ENCODE peak calls at places on chromosomes 4 and X, in seven cellular contexts. One of them, this sample, is unnamed.

GRCh38 chr4:25312496-25313193 is at the start of gene ZCCHC4:
- DNase-seq in H9: peak
- DNase-seq in lower leg skin: peak
- DNase-seq in astrocyte of the cerebellum: peak
- DNase-seq in mucosa of descending colon: peak
- DNase-seq in body of pancreas: peak
- DNase-seq in tibial nerve: peak
- DNase-seq in this sample: peak

GRCh38 chr4:57291911-57292310 is 181.7 kb upstream of the IGFBP7 start:
- DNase-seq in H9: no peak
- DNase-seq in lower leg skin: no peak
- DNase-seq in astrocyte of the cerebellum: peak
- DNase-seq in mucosa of descending colon: no peak
- DNase-seq in body of pancreas: no peak
- DNase-seq in tibial nerve: no peak
- DNase-seq in this sample: no peak

GRCh38 chr4:2063557-2064275 is 4.6 kb downstream of the NAT8L start:
- DNase-seq in H9: no peak
- DNase-seq in lower leg skin: no peak
- DNase-seq in astrocyte of the cerebellum: no peak
- DNase-seq in mucosa of descending colon: peak
- DNase-seq in body of pancreas: no peak
- DNase-seq in tibial nerve: no peak
- DNase-seq in this sample: no peak

GRCh38 chr4:153748378-153748777 is 11.4 kb downstream of the RNF175 start:
- DNase-seq in H9: no peak
- DNase-seq in lower leg skin: peak
- DNase-seq in astrocyte of the cerebellum: peak
- DNase-seq in mucosa of descending colon: no peak
- DNase-seq in body of pancreas: peak
- DNase-seq in tibial nerve: no peak
- DNase-seq in this sample: no peak

GRCh38 chrX:101740642-101741041 is 81.0 kb upstream of the ARMCX2 start:
- DNase-seq in H9: no peak
- DNase-seq in lower leg skin: no peak
- DNase-seq in astrocyte of the cerebellum: no peak
- DNase-seq in mucosa of descending colon: no peak
- DNase-seq in body of pancreas: no peak
- DNase-seq in tibial nerve: no peak
- DNase-seq in this sample: no peak

GRCh38 chrX:141969706-141970105 is 66.0 kb downstream of the MAGEC1 start:
- DNase-seq in H9: no peak
- DNase-seq in lower leg skin: no peak
- DNase-seq in astrocyte of the cerebellum: no peak
- DNase-seq in mucosa of descending colon: no peak
- DNase-seq in body of pancreas: no peak
- DNase-seq in tibial nerve: no peak
- DNase-seq in this sample: no peak

GRCh38 chr4:38368612-38369011 is 295.4 kb upstream of the KLF3 start:
- DNase-seq in H9: no peak
- DNase-seq in lower leg skin: no peak
- DNase-seq in astrocyte of the cerebellum: peak
- DNase-seq in mucosa of descending colon: no peak
- DNase-seq in body of pancreas: no peak
- DNase-seq in tibial nerve: no peak
- DNase-seq in this sample: no peak

GRCh38 chrX:122856205-122856604 is 327.9 kb upstream of the GRIA3 start:
- DNase-seq in H9: no peak
- DNase-seq in lower leg skin: no peak
- DNase-seq in astrocyte of the cerebellum: no peak
- DNase-seq in mucosa of descending colon: no peak
- DNase-seq in body of pancreas: no peak
- DNase-seq in tibial nerve: no peak
- DNase-seq in this sample: no peak

GRCh38 chr4:17063870-17064269 is 165.4 kb upstream of the LDB2 start:
- DNase-seq in H9: no peak
- DNase-seq in lower leg skin: no peak
- DNase-seq in astrocyte of the cerebellum: no peak
- DNase-seq in mucosa of descending colon: no peak
- DNase-seq in body of pancreas: no peak
- DNase-seq in tibial nerve: no peak
- DNase-seq in this sample: no peak

GRCh38 chr4:142671516-142671915 is 174.6 kb downstream of the INPP4B start:
- DNase-seq in H9: no peak
- DNase-seq in lower leg skin: no peak
- DNase-seq in astrocyte of the cerebellum: no peak
- DNase-seq in mucosa of descending colon: no peak
- DNase-seq in body of pancreas: no peak
- DNase-seq in tibial nerve: no peak
- DNase-seq in this sample: no peak

GRCh38 chr4:6614701-6615230 is 25.7 kb upstream of the MRFAP1 start:
- DNase-seq in H9: no peak
- DNase-seq in lower leg skin: no peak
- DNase-seq in astrocyte of the cerebellum: no peak
- DNase-seq in mucosa of descending colon: no peak
- DNase-seq in body of pancreas: no peak
- DNase-seq in tibial nerve: no peak
- DNase-seq in this sample: no peak

GRCh38 chr4:125323547-125324100 is 8.9 kb downstream of the FAT4 start:
- DNase-seq in H9: no peak
- DNase-seq in lower leg skin: no peak
- DNase-seq in astrocyte of the cerebellum: peak
- DNase-seq in mucosa of descending colon: no peak
- DNase-seq in body of pancreas: peak
- DNase-seq in tibial nerve: no peak
- DNase-seq in this sample: no peak

GRCh38 chr4:86934772-86935498 is at the start of gene AFF1:
- DNase-seq in H9: peak
- DNase-seq in lower leg skin: peak
- DNase-seq in astrocyte of the cerebellum: no peak
- DNase-seq in mucosa of descending colon: peak
- DNase-seq in body of pancreas: peak
- DNase-seq in tibial nerve: peak
- DNase-seq in this sample: peak

GRCh38 chrX:149807747-149808458 is 26.2 kb downstream of the MAGEA9 start:
- DNase-seq in H9: no peak
- DNase-seq in lower leg skin: no peak
- DNase-seq in astrocyte of the cerebellum: no peak
- DNase-seq in mucosa of descending colon: no peak
- DNase-seq in body of pancreas: no peak
- DNase-seq in tibial nerve: no peak
- DNase-seq in this sample: no peak

GRCh38 chr4:59381591-59381990 is 1818.5 kb upstream of the ADGRL3 start:
- DNase-seq in H9: no peak
- DNase-seq in lower leg skin: no peak
- DNase-seq in astrocyte of the cerebellum: no peak
- DNase-seq in mucosa of descending colon: no peak
- DNase-seq in body of pancreas: no peak
- DNase-seq in tibial nerve: no peak
- DNase-seq in this sample: no peak

GRCh38 chr4:86497131-86497530 is 97.0 kb upstream of the PTPN13 start:
- DNase-seq in H9: no peak
- DNase-seq in lower leg skin: no peak
- DNase-seq in astrocyte of the cerebellum: no peak
- DNase-seq in mucosa of descending colon: no peak
- DNase-seq in body of pancreas: peak
- DNase-seq in tibial nerve: no peak
- DNase-seq in this sample: no peak

GRCh38 chr4:85531575-85532339 is 56.8 kb downstream of the ARHGAP24 start:
- DNase-seq in H9: no peak
- DNase-seq in lower leg skin: no peak
- DNase-seq in astrocyte of the cerebellum: no peak
- DNase-seq in mucosa of descending colon: no peak
- DNase-seq in body of pancreas: no peak
- DNase-seq in tibial nerve: no peak
- DNase-seq in this sample: no peak

GRCh38 chr4:142637654-142638053 is 208.4 kb downstream of the INPP4B start:
- DNase-seq in H9: no peak
- DNase-seq in lower leg skin: no peak
- DNase-seq in astrocyte of the cerebellum: no peak
- DNase-seq in mucosa of descending colon: no peak
- DNase-seq in body of pancreas: no peak
- DNase-seq in tibial nerve: no peak
- DNase-seq in this sample: no peak

GRCh38 chr4:3340703-3341088 is 47.9 kb downstream of the RGS12 start:
- DNase-seq in H9: no peak
- DNase-seq in lower leg skin: peak
- DNase-seq in astrocyte of the cerebellum: no peak
- DNase-seq in mucosa of descending colon: no peak
- DNase-seq in body of pancreas: peak
- DNase-seq in tibial nerve: no peak
- DNase-seq in this sample: no peak

GRCh38 chr4:96205143-96205542 is 365.2 kb downstream of the PDHA2 start:
- DNase-seq in H9: no peak
- DNase-seq in lower leg skin: no peak
- DNase-seq in astrocyte of the cerebellum: no peak
- DNase-seq in mucosa of descending colon: no peak
- DNase-seq in body of pancreas: no peak
- DNase-seq in tibial nerve: no peak
- DNase-seq in this sample: no peak

GRCh38 chr4:85790582-85790981 is 315.6 kb downstream of the ARHGAP24 start:
- DNase-seq in H9: no peak
- DNase-seq in lower leg skin: no peak
- DNase-seq in astrocyte of the cerebellum: peak
- DNase-seq in mucosa of descending colon: no peak
- DNase-seq in body of pancreas: no peak
- DNase-seq in tibial nerve: no peak
- DNase-seq in this sample: no peak

GRCh38 chrX:119474615-119475388 is 6.6 kb downstream of the SLC25A5 start:
- DNase-seq in H9: no peak
- DNase-seq in lower leg skin: no peak
- DNase-seq in astrocyte of the cerebellum: no peak
- DNase-seq in mucosa of descending colon: no peak
- DNase-seq in body of pancreas: no peak
- DNase-seq in tibial nerve: no peak
- DNase-seq in this sample: no peak

GRCh38 chrX:132071260-132071659 is 48.2 kb downstream of the STK26 start:
- DNase-seq in H9: no peak
- DNase-seq in lower leg skin: no peak
- DNase-seq in astrocyte of the cerebellum: no peak
- DNase-seq in mucosa of descending colon: no peak
- DNase-seq in body of pancreas: no peak
- DNase-seq in tibial nerve: no peak
- DNase-seq in this sample: no peak

GRCh38 chr4:8274772-8275241 is 5.3 kb downstream of the HTRA3 start:
- DNase-seq in H9: no peak
- DNase-seq in lower leg skin: peak
- DNase-seq in astrocyte of the cerebellum: peak
- DNase-seq in mucosa of descending colon: peak
- DNase-seq in body of pancreas: peak
- DNase-seq in tibial nerve: peak
- DNase-seq in this sample: no peak
- TF ChIP-seq CTCF in H9: no peak
- TF ChIP-seq CTCF in lower leg skin: no peak
- TF ChIP-seq CTCF in astrocyte of the cerebellum: peak
- TF ChIP-seq CTCF in mucosa of descending colon: no peak
- TF ChIP-seq CTCF in body of pancreas: no peak
- TF ChIP-seq CTCF in tibial nerve: peak
- TF ChIP-seq CTCF in this sample: no peak

DNA sequence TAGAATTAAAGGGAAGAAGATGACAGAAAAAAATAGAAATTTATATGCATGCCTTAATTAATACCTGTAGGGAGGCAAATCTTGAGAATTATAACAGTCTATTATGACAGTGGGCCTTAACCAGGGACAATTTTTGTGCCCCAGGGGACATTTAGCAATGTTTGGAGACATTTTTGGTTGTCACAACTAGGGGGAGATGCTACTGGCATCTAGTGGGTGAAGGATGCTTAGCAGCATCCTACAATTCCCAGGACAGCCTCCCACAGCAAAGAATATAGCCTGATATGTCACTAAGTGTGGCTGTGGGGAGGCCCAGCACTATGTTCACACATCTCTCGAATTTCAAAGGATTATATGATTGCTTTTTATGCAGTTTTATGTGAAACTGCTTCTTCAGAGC is 10.5 kb downstream of the GPR82 start:
- DNase-seq in H9: no peak
- DNase-seq in lower leg skin: no peak
- DNase-seq in astrocyte of the cerebellum: peak
- DNase-seq in mucosa of descending colon: no peak
- DNase-seq in body of pancreas: no peak
- DNase-seq in tibial nerve: no peak
- DNase-seq in this sample: no peak
- TF ChIP-seq CTCF in H9: peak
- TF ChIP-seq CTCF in lower leg skin: no peak
- TF ChIP-seq CTCF in astrocyte of the cerebellum: peak
- TF ChIP-seq CTCF in mucosa of descending colon: no peak
- TF ChIP-seq CTCF in body of pancreas: no peak
- TF ChIP-seq CTCF in tibial nerve: peak
- TF ChIP-seq CTCF in this sample: no peak

DNA sequence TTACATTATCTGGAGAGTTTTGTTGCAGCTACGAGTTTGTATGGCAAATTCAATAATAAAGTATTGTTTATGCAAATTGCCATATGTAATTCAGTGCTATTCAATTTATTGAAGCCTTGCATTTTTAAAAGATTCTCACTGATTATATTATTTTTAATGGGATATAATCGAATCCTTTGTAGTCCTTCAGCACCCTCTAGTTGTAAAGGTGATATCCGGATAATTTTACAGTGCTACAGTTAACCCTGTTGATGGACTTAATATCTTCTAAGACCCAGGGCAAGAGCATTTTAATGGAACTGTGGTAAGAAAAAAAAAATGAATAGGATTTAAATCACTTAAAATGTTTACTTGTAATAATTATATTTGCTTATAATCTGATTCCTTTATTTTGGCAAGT is 48.5 kb upstream of the GRIA2 start:
- DNase-seq in H9: no peak
- DNase-seq in lower leg skin: no peak
- DNase-seq in astrocyte of the cerebellum: peak
- DNase-seq in mucosa of descending colon: no peak
- DNase-seq in body of pancreas: no peak
- DNase-seq in tibial nerve: no peak
- DNase-seq in this sample: no peak
- TF ChIP-seq CTCF in H9: peak
- TF ChIP-seq CTCF in lower leg skin: no peak
- TF ChIP-seq CTCF in astrocyte of the cerebellum: peak
- TF ChIP-seq CTCF in mucosa of descending colon: no peak
- TF ChIP-seq CTCF in body of pancreas: no peak
- TF ChIP-seq CTCF in tibial nerve: no peak
- TF ChIP-seq CTCF in this sample: no peak

DNA sequence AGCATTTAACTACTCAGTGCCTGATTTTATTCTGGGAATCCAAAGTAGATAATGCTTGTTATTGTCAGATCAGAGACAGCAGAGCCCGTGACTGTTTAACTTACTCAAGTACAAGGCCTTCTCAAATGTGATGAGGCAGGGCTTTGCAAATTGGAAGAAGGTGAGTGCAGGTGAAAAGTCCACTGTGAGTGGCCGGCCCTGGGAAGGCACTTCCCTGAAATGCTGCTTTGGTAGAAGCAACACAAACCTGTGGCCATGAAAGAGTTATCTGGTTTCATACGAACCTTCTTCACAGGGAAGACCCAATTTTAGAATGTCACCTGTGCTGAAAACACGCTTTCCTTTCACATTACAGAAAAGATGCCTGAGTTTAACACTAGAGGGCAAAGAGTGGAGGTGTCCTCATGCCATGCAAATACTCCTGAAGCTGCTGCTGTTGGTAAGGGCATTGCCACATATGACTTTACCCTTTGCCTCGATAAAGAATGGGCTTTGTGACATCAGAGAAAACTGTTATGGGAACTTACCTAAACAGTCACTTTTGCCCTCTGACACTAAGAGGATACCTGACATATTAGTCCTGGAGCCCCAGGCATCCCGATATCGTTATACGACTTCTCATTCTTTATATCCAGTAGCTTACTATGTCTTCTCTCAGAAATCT is 8.0 kb downstream of the PPARGC1A start:
- DNase-seq in H9: no peak
- DNase-seq in lower leg skin: no peak
- DNase-seq in astrocyte of the cerebellum: no peak
- DNase-seq in mucosa of descending colon: no peak
- DNase-seq in body of pancreas: no peak
- DNase-seq in tibial nerve: no peak
- DNase-seq in this sample: no peak
- TF ChIP-seq CTCF in H9: peak
- TF ChIP-seq CTCF in lower leg skin: no peak
- TF ChIP-seq CTCF in astrocyte of the cerebellum: peak
- TF ChIP-seq CTCF in mucosa of descending colon: no peak
- TF ChIP-seq CTCF in body of pancreas: no peak
- TF ChIP-seq CTCF in tibial nerve: no peak
- TF ChIP-seq CTCF in this sample: no peak